ENCODE peak calls at places on chromosomes 6 and 20, in four cellular contexts. X, T, C and D are unnamed samples.
A peak's percentile ranks its signal among the peaks of the same experiment; 100 is the strongest.

GRCh38 chr6:43856005-43856765 is 86.2 kb downstream of the VEGFA start:
- DNase-seq in C (no peak), X (peak; percentile 42), T (no peak), D (peak; percentile 60)

GRCh38 chr20:58695084-58695722 is 2.6 kb downstream of the NPEPL1 start:
- DNase-seq in T (no peak), X (no peak), C (no peak), D (no peak)

GRCh38 chr20:4192378-4193048 is 177.2 kb upstream of the RNF24 start:
- DNase-seq in C (no peak), T (no peak), X (no peak), D (peak; percentile 98)

GRCh38 chr20:13008761-13009681 is at the start of gene SPTLC3:
- DNase-seq in T (no peak), C (no peak), X (peak; percentile 62), D (peak; percentile 61)

GRCh38 chr20:21096321-21097043 is 9.7 kb downstream of the LINC00237 start:
- DNase-seq in T (no peak), C (peak; percentile 41), X (no peak), D (peak; percentile 80)

GRCh38 chr6:91566467-91566866 is 979.6 kb upstream of the MAP3K7 start:
- DNase-seq in T (no peak), C (no peak), X (peak; percentile 74), D (no peak)

GRCh38 chr6:168301648-168302398 is 17.8 kb downstream of the DACT2 start:
- DNase-seq in T (no peak), X (no peak), C (no peak), D (no peak)

GRCh38 chr6:17881085-17881883 is 106.2 kb downstream of the KIF13A start:
- DNase-seq in T (no peak), C (no peak), X (no peak), D (peak; percentile 37)

GRCh38 chr6:45377041-45377554 is 636 bp downstream of the SUPT3H start:
- DNase-seq in X (peak; percentile 15), T (no peak), C (no peak), D (no peak)

GRCh38 chr20:20184149-20184548 is 131.8 kb downstream of the CFAP61 start:
- DNase-seq in C (no peak), X (no peak), T (no peak), D (peak; percentile 6)

DNA sequence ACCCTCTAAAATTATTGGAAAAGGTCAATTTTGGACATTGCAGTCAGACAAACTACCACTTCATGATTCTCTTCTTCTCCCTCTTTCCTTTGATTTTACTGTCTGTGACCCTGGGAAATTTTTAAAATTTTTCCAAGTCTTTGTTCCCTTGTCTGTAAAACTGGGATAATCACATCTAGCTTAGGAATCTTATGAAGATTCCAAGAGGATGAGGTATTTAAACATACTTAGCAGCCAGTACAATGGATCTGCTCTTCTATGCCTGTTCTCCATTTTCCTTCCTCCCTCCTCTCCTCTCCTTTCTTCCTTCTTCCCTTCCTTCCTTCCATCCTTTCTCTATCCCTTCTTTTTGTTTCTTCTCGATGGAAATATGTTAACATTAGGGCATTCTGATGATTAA is 651.6 kb upstream of the MARCKS start:
- DNase-seq in C (no peak), X (peak; percentile 34), T (no peak), D (no peak)
- TF ChIP-seq CTCF in C (no peak), X (no peak), T (no peak), D (no peak)

GRCh38 chr20:32034581-32035397 is 17.3 kb upstream of the HCK start:
- DNase-seq in X (no peak), T (no peak), C (no peak), D (peak; percentile 16)
- TF ChIP-seq CTCF in X (no peak), T (no peak), C (no peak), D (peak; percentile 10)

DNA sequence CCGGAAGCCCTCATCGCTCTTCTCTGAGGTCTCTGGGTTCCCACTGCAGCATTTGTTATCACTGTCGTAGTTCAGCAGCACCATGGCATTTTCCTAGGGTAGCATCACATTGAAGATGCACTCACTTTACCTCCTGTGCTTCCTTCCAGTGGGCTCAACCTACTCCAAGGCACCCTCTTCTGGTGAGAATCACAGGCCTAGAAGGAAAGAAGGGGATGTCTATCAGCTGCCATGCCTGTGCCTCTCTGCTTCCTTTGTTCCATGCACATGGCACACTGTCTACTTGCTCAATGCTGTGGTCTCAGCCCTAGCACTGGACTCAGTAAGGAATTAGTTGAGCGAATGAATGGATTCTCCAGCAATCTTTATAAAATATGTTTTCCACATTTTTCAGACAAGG is 22.6 kb downstream of the CST4 start:
- DNase-seq in T (no peak), X (no peak), C (no peak), D (peak; percentile 14)
- TF ChIP-seq CTCF in T (no peak), X (no peak), C (no peak), D (no peak)

GRCh38 chr6:34067814-34068213 is 78.1 kb downstream of the GRM4 start:
- DNase-seq in X (no peak), T (no peak), C (no peak), D (no peak)
- TF ChIP-seq CTCF in X (no peak), T (no peak), C (no peak), D (no peak)